ENCODE peak calls at places on chromosome 20, in five cellular contexts. One of them, this sample, is unnamed.

GRCh38 chr20:856361-856775 is 22.9 kb downstream of the FAM110A start:
- DNase-seq in DMS153: no peak
- DNase-seq in fibroblast of gingiva: peak; percentile 83
- DNase-seq in putamen: no peak
- DNase-seq in GOT3: peak; percentile 88
- DNase-seq in this sample: peak; percentile 68

GRCh38 chr20:2475850-2476741 is 5.5 kb upstream of the SNRPB start:
- DNase-seq in DMS153: no peak
- DNase-seq in fibroblast of gingiva: no peak
- DNase-seq in putamen: no peak
- DNase-seq in GOT3: no peak
- DNase-seq in this sample: no peak

GRCh38 chr20:36435799-36436541 is 105.3 kb upstream of the MYL9 start:
- DNase-seq in DMS153: peak; percentile 80
- DNase-seq in fibroblast of gingiva: no peak
- DNase-seq in putamen: no peak
- DNase-seq in GOT3: peak; percentile 45
- DNase-seq in this sample: peak; percentile 56

GRCh38 chr20:14193443-14193842 is 144.0 kb downstream of the FLRT3 start:
- DNase-seq in DMS153: no peak
- DNase-seq in fibroblast of gingiva: no peak
- DNase-seq in putamen: no peak
- DNase-seq in GOT3: no peak
- DNase-seq in this sample: no peak

GRCh38 chr20:10511166-10511506 is 76.0 kb downstream of the SLX4IP start:
- DNase-seq in DMS153: no peak
- DNase-seq in fibroblast of gingiva: no peak
- DNase-seq in putamen: no peak
- DNase-seq in GOT3: no peak
- DNase-seq in this sample: no peak

GRCh38 chr20:57500941-57501340 is 24.0 kb downstream of the CTCFL start:
- DNase-seq in DMS153: no peak
- DNase-seq in fibroblast of gingiva: no peak
- DNase-seq in putamen: no peak
- DNase-seq in GOT3: no peak
- DNase-seq in this sample: no peak

GRCh38 chr20:21027569-21027968 is 78.6 kb downstream of the LINC00237 start:
- DNase-seq in DMS153: no peak
- DNase-seq in fibroblast of gingiva: no peak
- DNase-seq in putamen: no peak
- DNase-seq in GOT3: no peak
- DNase-seq in this sample: no peak

GRCh38 chr20:10131612-10132345 is 86.9 kb upstream of the SNAP25 start:
- DNase-seq in DMS153: peak; percentile 82
- DNase-seq in fibroblast of gingiva: peak; percentile 47
- DNase-seq in putamen: no peak
- DNase-seq in GOT3: no peak
- DNase-seq in this sample: peak; percentile 76

GRCh38 chr20:31542201-31542842 is 28.1 kb downstream of the HM13 start:
- DNase-seq in DMS153: no peak
- DNase-seq in fibroblast of gingiva: peak; percentile 22
- DNase-seq in putamen: no peak
- DNase-seq in GOT3: no peak
- DNase-seq in this sample: peak; percentile 48

GRCh38 chr20:45919536-45919933 is 7.6 kb upstream of the PLTP start:
- DNase-seq in DMS153: no peak
- DNase-seq in fibroblast of gingiva: peak; percentile 82
- DNase-seq in putamen: no peak
- DNase-seq in GOT3: no peak
- DNase-seq in this sample: peak; percentile 92